ENCODE peak calls at places on chromosomes 6 and 20, in four cellular contexts. One of them, this sample, is unnamed.

GRCh38 chr6:161038229-161039003 is 46.8 kb downstream of the MAP3K4 start:
- DNase-seq in K562: no peak
- DNase-seq in HepG2: no peak
- DNase-seq in GM12878: peak
- DNase-seq in this sample: no peak

GRCh38 chr20:4638826-4639225 is 82.9 kb upstream of the PRND start:
- DNase-seq in K562: no peak
- DNase-seq in HepG2: no peak
- DNase-seq in GM12878: no peak
- DNase-seq in this sample: no peak

GRCh38 chr6:139539852-139540251 is 165.4 kb upstream of the CITED2 start:
- DNase-seq in K562: no peak
- DNase-seq in HepG2: peak
- DNase-seq in GM12878: no peak
- DNase-seq in this sample: peak

GRCh38 chr6:136401749-136402148 is 112.1 kb upstream of the BCLAF1 start:
- DNase-seq in K562: no peak
- DNase-seq in HepG2: no peak
- DNase-seq in GM12878: no peak
- DNase-seq in this sample: no peak

GRCh38 chr20:10531848-10532247 is 96.7 kb downstream of the SLX4IP start:
- DNase-seq in K562: no peak
- DNase-seq in HepG2: no peak
- DNase-seq in GM12878: no peak
- DNase-seq in this sample: no peak

GRCh38 chr6:103680116-103680515 is 1179.6 kb downstream of the HACE1 start:
- DNase-seq in K562: no peak
- DNase-seq in HepG2: no peak
- DNase-seq in GM12878: no peak
- DNase-seq in this sample: no peak

GRCh38 chr20:51470907-51471411 is 71.6 kb downstream of the NFATC2 start:
- DNase-seq in K562: no peak
- DNase-seq in HepG2: no peak
- DNase-seq in GM12878: no peak
- DNase-seq in this sample: no peak

GRCh38 chr20:62348604-62349003 is 18.5 kb downstream of the LAMA5 start:
- DNase-seq in K562: no peak
- DNase-seq in HepG2: no peak
- DNase-seq in GM12878: no peak
- DNase-seq in this sample: no peak

GRCh38 chr6:103675807-103676406 is 1183.8 kb downstream of the HACE1 start:
- DNase-seq in K562: no peak
- DNase-seq in HepG2: no peak
- DNase-seq in GM12878: no peak
- DNase-seq in this sample: no peak

GRCh38 chr20:23136893-23137745 is 51.0 kb upstream of the CD93 start:
- DNase-seq in K562: peak
- DNase-seq in HepG2: no peak
- DNase-seq in GM12878: no peak
- DNase-seq in this sample: no peak

GRCh38 chr20:56893206-56893605 is 264.1 kb downstream of the TFAP2C start:
- DNase-seq in K562: peak
- DNase-seq in HepG2: no peak
- DNase-seq in GM12878: no peak
- DNase-seq in this sample: peak

GRCh38 chr6:7216941-7217621 is 95.9 kb downstream of the SSR1 start:
- DNase-seq in K562: no peak
- DNase-seq in HepG2: no peak
- DNase-seq in GM12878: no peak
- DNase-seq in this sample: peak

GRCh38 chr20:15039088-15039762 is 701.8 kb upstream of the FLRT3 start:
- DNase-seq in K562: no peak
- DNase-seq in HepG2: no peak
- DNase-seq in GM12878: no peak
- DNase-seq in this sample: no peak

GRCh38 chr20:47687095-47687987 is 97.9 kb downstream of the SULF2 start:
- DNase-seq in K562: no peak
- DNase-seq in HepG2: no peak
- DNase-seq in GM12878: no peak
- DNase-seq in this sample: no peak

GRCh38 chr6:161761966-161762365 is 488.1 kb upstream of the AGPAT4 start:
- DNase-seq in K562: no peak
- DNase-seq in HepG2: no peak
- DNase-seq in GM12878: no peak
- DNase-seq in this sample: no peak

GRCh38 chr6:44667226-44667625 is 279.7 kb downstream of the CDC5L start:
- DNase-seq in K562: no peak
- DNase-seq in HepG2: peak
- DNase-seq in GM12878: no peak
- DNase-seq in this sample: peak

GRCh38 chr6:9537381-9537780 is 877.5 kb downstream of the TFAP2A start:
- DNase-seq in K562: no peak
- DNase-seq in HepG2: no peak
- DNase-seq in GM12878: no peak
- DNase-seq in this sample: no peak

GRCh38 chr20:39524371-39524911 is 562.3 kb downstream of the DHX35 start:
- DNase-seq in K562: no peak
- DNase-seq in HepG2: no peak
- DNase-seq in GM12878: no peak
- DNase-seq in this sample: no peak

GRCh38 chr6:72418495-72418894 is 203.4 kb upstream of the KCNQ5 start:
- DNase-seq in K562: peak
- DNase-seq in HepG2: no peak
- DNase-seq in GM12878: no peak
- DNase-seq in this sample: no peak

DNA sequence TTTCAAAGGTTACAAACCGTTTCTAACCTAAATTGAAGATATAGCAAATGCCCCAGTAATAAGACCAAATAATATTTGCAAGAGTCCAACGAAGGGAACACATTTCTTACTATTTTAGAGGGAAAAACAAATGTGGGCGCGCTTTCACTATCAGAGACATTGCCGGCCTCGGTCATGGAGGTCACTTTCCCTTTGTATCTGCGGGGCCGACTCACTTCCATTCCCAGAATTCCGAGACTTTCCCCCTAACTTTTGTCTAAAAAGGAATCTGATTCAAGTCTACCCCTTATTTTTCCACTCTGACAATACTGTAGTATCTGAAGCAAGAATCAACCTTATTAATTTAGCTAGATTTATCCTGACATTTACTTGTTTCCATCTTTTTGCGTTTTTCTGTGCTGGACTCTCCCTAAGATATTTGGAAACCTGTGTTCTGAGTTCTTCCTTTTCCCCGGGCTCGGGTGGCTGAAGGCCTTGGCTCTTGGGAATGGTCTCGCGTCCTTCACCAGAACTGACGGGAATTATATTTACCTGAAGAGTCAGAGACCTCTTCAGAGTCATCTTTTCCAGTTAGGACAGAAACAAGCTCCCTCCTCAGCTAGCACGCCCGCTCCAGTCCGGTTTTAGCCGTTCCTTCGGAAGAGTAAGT is 71.8 kb upstream of the ZNF184 start:
- DNase-seq in K562: peak
- DNase-seq in HepG2: no peak
- DNase-seq in GM12878: no peak
- DNase-seq in this sample: peak
- TF ChIP-seq EZH2 in K562: no peak
- TF ChIP-seq EZH2 in HepG2: no peak
- TF ChIP-seq EZH2 in GM12878: no peak
- TF ChIP-seq EZH2 in this sample: peak

DNA sequence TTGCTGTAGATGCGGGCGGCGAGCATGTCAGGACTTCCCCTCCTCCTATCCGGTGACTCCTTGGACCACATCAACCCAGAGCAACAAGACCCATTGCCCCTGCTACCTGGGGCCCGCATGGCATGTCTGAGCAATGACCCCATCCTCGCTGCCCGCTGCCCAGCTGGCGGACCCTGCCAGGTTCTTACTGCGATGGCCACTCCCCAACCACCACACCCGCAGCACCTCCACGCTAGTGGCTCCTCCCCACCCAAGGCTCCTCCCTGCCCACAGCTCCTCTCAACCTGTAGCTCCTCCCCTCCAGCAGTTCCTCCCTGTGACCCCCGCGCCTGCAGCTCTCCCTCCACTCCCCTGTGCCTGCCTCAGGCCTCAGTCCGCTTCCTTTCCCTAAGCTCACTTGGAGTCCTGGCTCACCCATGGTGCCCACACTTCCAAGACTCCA is 17.6 kb upstream of the SERPINB9 start:
- DNase-seq in K562: peak
- DNase-seq in HepG2: no peak
- DNase-seq in GM12878: no peak
- DNase-seq in this sample: peak
- TF ChIP-seq JUNB in K562: no peak
- TF ChIP-seq JUNB in HepG2: no peak
- TF ChIP-seq JUNB in GM12878: no peak
- TF ChIP-seq JUNB in this sample: no peak

GRCh38 chr6:34897130-34897529 is 8.1 kb downstream of the ANKS1A start:
- DNase-seq in K562: no peak
- DNase-seq in HepG2: no peak
- DNase-seq in GM12878: no peak
- DNase-seq in this sample: no peak
- TF ChIP-seq CREB1 in K562: no peak
- TF ChIP-seq CREB1 in HepG2: no peak
- TF ChIP-seq CREB1 in GM12878: no peak
- TF ChIP-seq CREB1 in this sample: no peak

GRCh38 chr6:163837681-163838431 is 423.3 kb downstream of the QKI start:
- DNase-seq in K562: peak
- DNase-seq in HepG2: no peak
- DNase-seq in GM12878: no peak
- DNase-seq in this sample: no peak

GRCh38 chr6:163836916-163837660 is 422.6 kb downstream of the QKI start:
- DNase-seq in K562: no peak
- DNase-seq in HepG2: no peak
- DNase-seq in GM12878: no peak
- DNase-seq in this sample: no peak

GRCh38 chr6:163839296-163839695 is 424.8 kb downstream of the QKI start:
- DNase-seq in K562: no peak
- DNase-seq in HepG2: no peak
- DNase-seq in GM12878: no peak
- DNase-seq in this sample: no peak

GRCh38 chr6:163834226-163834970 is 419.9 kb downstream of the QKI start:
- DNase-seq in K562: no peak
- DNase-seq in HepG2: no peak
- DNase-seq in GM12878: no peak
- DNase-seq in this sample: peak

DNA sequence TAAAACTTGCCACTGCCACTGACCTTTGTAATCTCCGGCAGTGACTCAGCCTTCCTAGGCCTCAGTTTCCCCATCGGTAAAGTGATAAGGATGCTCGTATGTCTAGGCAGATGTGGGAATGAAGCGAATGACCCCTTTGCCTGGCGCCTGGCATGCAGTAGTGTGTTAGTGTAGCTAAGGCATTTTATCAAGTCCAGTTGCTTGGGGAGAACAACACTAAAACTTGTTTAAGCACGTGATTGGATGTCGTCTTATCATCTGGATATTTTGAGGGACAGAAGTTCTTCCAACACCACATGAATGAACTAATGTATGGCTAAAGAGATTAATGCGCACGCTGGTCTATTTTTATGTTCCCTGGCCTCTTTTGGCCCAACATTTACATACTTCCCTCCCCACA is 421.3 kb downstream of the QKI start:
- DNase-seq in K562: no peak
- DNase-seq in HepG2: no peak
- DNase-seq in GM12878: no peak
- DNase-seq in this sample: no peak
- TF ChIP-seq EZH2 in K562: no peak
- TF ChIP-seq EZH2 in HepG2: no peak
- TF ChIP-seq EZH2 in GM12878: no peak
- TF ChIP-seq EZH2 in this sample: no peak

GRCh38 chr6:157555795-157556645 is 175.0 kb downstream of the ZDHHC14 start:
- DNase-seq in K562: no peak
- DNase-seq in HepG2: no peak
- DNase-seq in GM12878: no peak
- DNase-seq in this sample: no peak

GRCh38 chr6:157558049-157558448 is 177.1 kb downstream of the ZDHHC14 start:
- DNase-seq in K562: no peak
- DNase-seq in HepG2: no peak
- DNase-seq in GM12878: no peak
- DNase-seq in this sample: peak

GRCh38 chr6:157558487-157559200 is 177.7 kb downstream of the ZDHHC14 start:
- DNase-seq in K562: no peak
- DNase-seq in HepG2: no peak
- DNase-seq in GM12878: no peak
- DNase-seq in this sample: no peak

GRCh38 chr6:157556671-157557430 is 175.9 kb downstream of the ZDHHC14 start:
- DNase-seq in K562: no peak
- DNase-seq in HepG2: no peak
- DNase-seq in GM12878: no peak
- DNase-seq in this sample: no peak

GRCh38 chr6:157557541-157557940 is 176.6 kb downstream of the ZDHHC14 start:
- DNase-seq in K562: no peak
- DNase-seq in HepG2: no peak
- DNase-seq in GM12878: peak
- DNase-seq in this sample: no peak
- TF ChIP-seq JUNB in K562: no peak
- TF ChIP-seq JUNB in HepG2: no peak
- TF ChIP-seq JUNB in GM12878: no peak
- TF ChIP-seq JUNB in this sample: no peak

GRCh38 chr6:25312703-25313102 is 33.5 kb downstream of the CARMIL1 start:
- DNase-seq in K562: no peak
- DNase-seq in HepG2: no peak
- DNase-seq in GM12878: no peak
- DNase-seq in this sample: no peak

GRCh38 chr6:25314776-25315175 is 35.6 kb downstream of the CARMIL1 start:
- DNase-seq in K562: no peak
- DNase-seq in HepG2: no peak
- DNase-seq in GM12878: no peak
- DNase-seq in this sample: no peak

GRCh38 chr6:25311251-25311910 is 32.2 kb downstream of the CARMIL1 start:
- DNase-seq in K562: no peak
- DNase-seq in HepG2: no peak
- DNase-seq in GM12878: no peak
- DNase-seq in this sample: no peak

GRCh38 chr6:25309886-25310285 is 30.7 kb downstream of the CARMIL1 start:
- DNase-seq in K562: no peak
- DNase-seq in HepG2: no peak
- DNase-seq in GM12878: no peak
- DNase-seq in this sample: no peak

GRCh38 chr6:25312034-25312620 is 33.0 kb downstream of the CARMIL1 start:
- DNase-seq in K562: no peak
- DNase-seq in HepG2: no peak
- DNase-seq in GM12878: no peak
- DNase-seq in this sample: no peak
- TF ChIP-seq CREB1 in K562: no peak
- TF ChIP-seq CREB1 in HepG2: no peak
- TF ChIP-seq CREB1 in GM12878: no peak
- TF ChIP-seq CREB1 in this sample: no peak